ENCODE peak calls at places on chromosomes 6 and 20, in ten cellular contexts. One of them, this sample, is unnamed.

GRCh38 chr6:133817460-133818047 is 71.4 kb upstream of the TCF21 start:
- DNase-seq in CD8-positive, alpha-beta T cell: no peak
- DNase-seq in activated T-cell treated with anti-CD3 and anti-CD28 coated beads, Interleukin-2, amount 50 U/mL, for 72 hours: peak
- DNase-seq in memory B cell: peak
- DNase-seq in lung: no peak
- DNase-seq in GM03348: no peak
- DNase-seq in mesendoderm: peak
- DNase-seq in psoas muscle: no peak
- DNase-seq in breast epithelium: no peak
- DNase-seq in stimulated activated naive CD8-positive, alpha-beta T cell treated with anti-CD3 and anti-CD28 coated beads, Interleukin-15, Interleukin-2, amounts not matched to agents 100 U/mL and 50 U/mL, for 24 hours: peak
- DNase-seq in this sample: no peak

GRCh38 chr6:1022719-1023118 is 289.2 kb upstream of the FOXQ1 start:
- DNase-seq in CD8-positive, alpha-beta T cell: no peak
- DNase-seq in activated T-cell treated with anti-CD3 and anti-CD28 coated beads, Interleukin-2, amount 50 U/mL, for 72 hours: no peak
- DNase-seq in memory B cell: no peak
- DNase-seq in lung: no peak
- DNase-seq in GM03348: no peak
- DNase-seq in mesendoderm: no peak
- DNase-seq in psoas muscle: no peak
- DNase-seq in breast epithelium: no peak
- DNase-seq in stimulated activated naive CD8-positive, alpha-beta T cell treated with anti-CD3 and anti-CD28 coated beads, Interleukin-15, Interleukin-2, amounts not matched to agents 100 U/mL and 50 U/mL, for 24 hours: no peak
- DNase-seq in this sample: no peak

GRCh38 chr6:18585032-18585573 is 198.0 kb downstream of the RNF144B start:
- DNase-seq in CD8-positive, alpha-beta T cell: no peak
- DNase-seq in activated T-cell treated with anti-CD3 and anti-CD28 coated beads, Interleukin-2, amount 50 U/mL, for 72 hours: no peak
- DNase-seq in memory B cell: no peak
- DNase-seq in lung: peak
- DNase-seq in GM03348: peak
- DNase-seq in mesendoderm: peak
- DNase-seq in psoas muscle: peak
- DNase-seq in breast epithelium: no peak
- DNase-seq in stimulated activated naive CD8-positive, alpha-beta T cell treated with anti-CD3 and anti-CD28 coated beads, Interleukin-15, Interleukin-2, amounts not matched to agents 100 U/mL and 50 U/mL, for 24 hours: no peak
- DNase-seq in this sample: peak

GRCh38 chr6:111805511-111806181 is 67.6 kb downstream of the FYN start:
- DNase-seq in CD8-positive, alpha-beta T cell: no peak
- DNase-seq in activated T-cell treated with anti-CD3 and anti-CD28 coated beads, Interleukin-2, amount 50 U/mL, for 72 hours: peak
- DNase-seq in memory B cell: no peak
- DNase-seq in lung: no peak
- DNase-seq in GM03348: peak
- DNase-seq in mesendoderm: no peak
- DNase-seq in psoas muscle: no peak
- DNase-seq in breast epithelium: no peak
- DNase-seq in stimulated activated naive CD8-positive, alpha-beta T cell treated with anti-CD3 and anti-CD28 coated beads, Interleukin-15, Interleukin-2, amounts not matched to agents 100 U/mL and 50 U/mL, for 24 hours: peak
- DNase-seq in this sample: peak

GRCh38 chr6:32906539-32906938 is 34.3 kb downstream of the HLA-DMB start:
- DNase-seq in CD8-positive, alpha-beta T cell: no peak
- DNase-seq in activated T-cell treated with anti-CD3 and anti-CD28 coated beads, Interleukin-2, amount 50 U/mL, for 72 hours: no peak
- DNase-seq in memory B cell: no peak
- DNase-seq in lung: no peak
- DNase-seq in GM03348: peak
- DNase-seq in mesendoderm: no peak
- DNase-seq in psoas muscle: no peak
- DNase-seq in breast epithelium: no peak
- DNase-seq in stimulated activated naive CD8-positive, alpha-beta T cell treated with anti-CD3 and anti-CD28 coated beads, Interleukin-15, Interleukin-2, amounts not matched to agents 100 U/mL and 50 U/mL, for 24 hours: no peak
- DNase-seq in this sample: peak

GRCh38 chr20:2382833-2383232 is 2.1 kb downstream of the TGM6 start:
- DNase-seq in CD8-positive, alpha-beta T cell: no peak
- DNase-seq in activated T-cell treated with anti-CD3 and anti-CD28 coated beads, Interleukin-2, amount 50 U/mL, for 72 hours: no peak
- DNase-seq in memory B cell: no peak
- DNase-seq in lung: no peak
- DNase-seq in GM03348: no peak
- DNase-seq in mesendoderm: no peak
- DNase-seq in psoas muscle: no peak
- DNase-seq in breast epithelium: no peak
- DNase-seq in stimulated activated naive CD8-positive, alpha-beta T cell treated with anti-CD3 and anti-CD28 coated beads, Interleukin-15, Interleukin-2, amounts not matched to agents 100 U/mL and 50 U/mL, for 24 hours: no peak
- DNase-seq in this sample: no peak

GRCh38 chr20:56417911-56418310 is 5.9 kb downstream of the CASS4 start:
- DNase-seq in CD8-positive, alpha-beta T cell: no peak
- DNase-seq in activated T-cell treated with anti-CD3 and anti-CD28 coated beads, Interleukin-2, amount 50 U/mL, for 72 hours: no peak
- DNase-seq in memory B cell: no peak
- DNase-seq in lung: no peak
- DNase-seq in GM03348: no peak
- DNase-seq in mesendoderm: no peak
- DNase-seq in psoas muscle: no peak
- DNase-seq in breast epithelium: no peak
- DNase-seq in stimulated activated naive CD8-positive, alpha-beta T cell treated with anti-CD3 and anti-CD28 coated beads, Interleukin-15, Interleukin-2, amounts not matched to agents 100 U/mL and 50 U/mL, for 24 hours: no peak
- DNase-seq in this sample: no peak

GRCh38 chr6:144749263-144749662 is 464.1 kb downstream of the UTRN start:
- DNase-seq in CD8-positive, alpha-beta T cell: no peak
- DNase-seq in activated T-cell treated with anti-CD3 and anti-CD28 coated beads, Interleukin-2, amount 50 U/mL, for 72 hours: no peak
- DNase-seq in memory B cell: no peak
- DNase-seq in lung: no peak
- DNase-seq in GM03348: no peak
- DNase-seq in mesendoderm: no peak
- DNase-seq in psoas muscle: no peak
- DNase-seq in breast epithelium: no peak
- DNase-seq in stimulated activated naive CD8-positive, alpha-beta T cell treated with anti-CD3 and anti-CD28 coated beads, Interleukin-15, Interleukin-2, amounts not matched to agents 100 U/mL and 50 U/mL, for 24 hours: no peak
- DNase-seq in this sample: no peak

GRCh38 chr6:67634199-67634598 is 1000.9 kb upstream of the ADGRB3 start:
- DNase-seq in CD8-positive, alpha-beta T cell: no peak
- DNase-seq in activated T-cell treated with anti-CD3 and anti-CD28 coated beads, Interleukin-2, amount 50 U/mL, for 72 hours: no peak
- DNase-seq in memory B cell: no peak
- DNase-seq in lung: no peak
- DNase-seq in GM03348: no peak
- DNase-seq in mesendoderm: no peak
- DNase-seq in psoas muscle: no peak
- DNase-seq in breast epithelium: no peak
- DNase-seq in stimulated activated naive CD8-positive, alpha-beta T cell treated with anti-CD3 and anti-CD28 coated beads, Interleukin-15, Interleukin-2, amounts not matched to agents 100 U/mL and 50 U/mL, for 24 hours: no peak
- DNase-seq in this sample: no peak

GRCh38 chr6:43219119-43219518 is 10.2 kb downstream of the DNPH1 start:
- DNase-seq in CD8-positive, alpha-beta T cell: no peak
- DNase-seq in activated T-cell treated with anti-CD3 and anti-CD28 coated beads, Interleukin-2, amount 50 U/mL, for 72 hours: no peak
- DNase-seq in memory B cell: no peak
- DNase-seq in lung: no peak
- DNase-seq in GM03348: no peak
- DNase-seq in mesendoderm: no peak
- DNase-seq in psoas muscle: no peak
- DNase-seq in breast epithelium: no peak
- DNase-seq in stimulated activated naive CD8-positive, alpha-beta T cell treated with anti-CD3 and anti-CD28 coated beads, Interleukin-15, Interleukin-2, amounts not matched to agents 100 U/mL and 50 U/mL, for 24 hours: no peak
- DNase-seq in this sample: no peak

GRCh38 chr6:147170269-147170668 is 33.9 kb upstream of the STXBP5 start:
- DNase-seq in CD8-positive, alpha-beta T cell: no peak
- DNase-seq in activated T-cell treated with anti-CD3 and anti-CD28 coated beads, Interleukin-2, amount 50 U/mL, for 72 hours: no peak
- DNase-seq in memory B cell: no peak
- DNase-seq in lung: no peak
- DNase-seq in GM03348: peak
- DNase-seq in mesendoderm: no peak
- DNase-seq in psoas muscle: no peak
- DNase-seq in breast epithelium: no peak
- DNase-seq in stimulated activated naive CD8-positive, alpha-beta T cell treated with anti-CD3 and anti-CD28 coated beads, Interleukin-15, Interleukin-2, amounts not matched to agents 100 U/mL and 50 U/mL, for 24 hours: no peak
- DNase-seq in this sample: peak

GRCh38 chr6:95866732-95867131 is 149.0 kb upstream of the FUT9 start:
- DNase-seq in CD8-positive, alpha-beta T cell: no peak
- DNase-seq in activated T-cell treated with anti-CD3 and anti-CD28 coated beads, Interleukin-2, amount 50 U/mL, for 72 hours: no peak
- DNase-seq in memory B cell: no peak
- DNase-seq in lung: no peak
- DNase-seq in GM03348: no peak
- DNase-seq in mesendoderm: peak
- DNase-seq in psoas muscle: no peak
- DNase-seq in breast epithelium: no peak
- DNase-seq in stimulated activated naive CD8-positive, alpha-beta T cell treated with anti-CD3 and anti-CD28 coated beads, Interleukin-15, Interleukin-2, amounts not matched to agents 100 U/mL and 50 U/mL, for 24 hours: no peak
- DNase-seq in this sample: no peak

GRCh38 chr20:35135867-35136586 is 11.1 kb downstream of the EDEM2 start:
- DNase-seq in CD8-positive, alpha-beta T cell: no peak
- DNase-seq in activated T-cell treated with anti-CD3 and anti-CD28 coated beads, Interleukin-2, amount 50 U/mL, for 72 hours: no peak
- DNase-seq in memory B cell: no peak
- DNase-seq in lung: peak
- DNase-seq in GM03348: peak
- DNase-seq in mesendoderm: no peak
- DNase-seq in psoas muscle: peak
- DNase-seq in breast epithelium: peak
- DNase-seq in stimulated activated naive CD8-positive, alpha-beta T cell treated with anti-CD3 and anti-CD28 coated beads, Interleukin-15, Interleukin-2, amounts not matched to agents 100 U/mL and 50 U/mL, for 24 hours: no peak
- DNase-seq in this sample: peak

GRCh38 chr6:152416652-152417051 is 220.5 kb downstream of the SYNE1 start:
- DNase-seq in CD8-positive, alpha-beta T cell: no peak
- DNase-seq in activated T-cell treated with anti-CD3 and anti-CD28 coated beads, Interleukin-2, amount 50 U/mL, for 72 hours: no peak
- DNase-seq in memory B cell: no peak
- DNase-seq in lung: no peak
- DNase-seq in GM03348: no peak
- DNase-seq in mesendoderm: no peak
- DNase-seq in psoas muscle: peak
- DNase-seq in breast epithelium: no peak
- DNase-seq in stimulated activated naive CD8-positive, alpha-beta T cell treated with anti-CD3 and anti-CD28 coated beads, Interleukin-15, Interleukin-2, amounts not matched to agents 100 U/mL and 50 U/mL, for 24 hours: no peak
- DNase-seq in this sample: no peak

GRCh38 chr6:88166493-88166900 is 350 bp upstream of the CNR1 start:
- DNase-seq in CD8-positive, alpha-beta T cell: no peak
- DNase-seq in activated T-cell treated with anti-CD3 and anti-CD28 coated beads, Interleukin-2, amount 50 U/mL, for 72 hours: no peak
- DNase-seq in memory B cell: peak
- DNase-seq in lung: no peak
- DNase-seq in GM03348: no peak
- DNase-seq in mesendoderm: peak
- DNase-seq in psoas muscle: peak
- DNase-seq in breast epithelium: no peak
- DNase-seq in stimulated activated naive CD8-positive, alpha-beta T cell treated with anti-CD3 and anti-CD28 coated beads, Interleukin-15, Interleukin-2, amounts not matched to agents 100 U/mL and 50 U/mL, for 24 hours: no peak
- DNase-seq in this sample: no peak

GRCh38 chr6:90523779-90524310 is 63.0 kb downstream of the MAP3K7 start:
- DNase-seq in CD8-positive, alpha-beta T cell: no peak
- DNase-seq in activated T-cell treated with anti-CD3 and anti-CD28 coated beads, Interleukin-2, amount 50 U/mL, for 72 hours: no peak
- DNase-seq in memory B cell: no peak
- DNase-seq in lung: no peak
- DNase-seq in GM03348: no peak
- DNase-seq in mesendoderm: no peak
- DNase-seq in psoas muscle: no peak
- DNase-seq in breast epithelium: no peak
- DNase-seq in stimulated activated naive CD8-positive, alpha-beta T cell treated with anti-CD3 and anti-CD28 coated beads, Interleukin-15, Interleukin-2, amounts not matched to agents 100 U/mL and 50 U/mL, for 24 hours: no peak
- DNase-seq in this sample: no peak

GRCh38 chr6:76852776-76853175 is 610.5 kb downstream of the HTR1B start:
- DNase-seq in CD8-positive, alpha-beta T cell: no peak
- DNase-seq in activated T-cell treated with anti-CD3 and anti-CD28 coated beads, Interleukin-2, amount 50 U/mL, for 72 hours: no peak
- DNase-seq in memory B cell: no peak
- DNase-seq in lung: no peak
- DNase-seq in GM03348: peak
- DNase-seq in mesendoderm: peak
- DNase-seq in psoas muscle: no peak
- DNase-seq in breast epithelium: no peak
- DNase-seq in stimulated activated naive CD8-positive, alpha-beta T cell treated with anti-CD3 and anti-CD28 coated beads, Interleukin-15, Interleukin-2, amounts not matched to agents 100 U/mL and 50 U/mL, for 24 hours: no peak
- DNase-seq in this sample: peak

GRCh38 chr6:84776392-84776791 is 12.0 kb upstream of the TBX18 start:
- DNase-seq in CD8-positive, alpha-beta T cell: no peak
- DNase-seq in activated T-cell treated with anti-CD3 and anti-CD28 coated beads, Interleukin-2, amount 50 U/mL, for 72 hours: no peak
- DNase-seq in memory B cell: no peak
- DNase-seq in lung: no peak
- DNase-seq in GM03348: no peak
- DNase-seq in mesendoderm: no peak
- DNase-seq in psoas muscle: no peak
- DNase-seq in breast epithelium: no peak
- DNase-seq in stimulated activated naive CD8-positive, alpha-beta T cell treated with anti-CD3 and anti-CD28 coated beads, Interleukin-15, Interleukin-2, amounts not matched to agents 100 U/mL and 50 U/mL, for 24 hours: no peak
- DNase-seq in this sample: no peak

GRCh38 chr20:49273696-49274277 is 4.1 kb downstream of the ZNFX1 start:
- DNase-seq in CD8-positive, alpha-beta T cell: no peak
- DNase-seq in activated T-cell treated with anti-CD3 and anti-CD28 coated beads, Interleukin-2, amount 50 U/mL, for 72 hours: no peak
- DNase-seq in memory B cell: no peak
- DNase-seq in lung: no peak
- DNase-seq in GM03348: no peak
- DNase-seq in mesendoderm: no peak
- DNase-seq in psoas muscle: no peak
- DNase-seq in breast epithelium: no peak
- DNase-seq in stimulated activated naive CD8-positive, alpha-beta T cell treated with anti-CD3 and anti-CD28 coated beads, Interleukin-15, Interleukin-2, amounts not matched to agents 100 U/mL and 50 U/mL, for 24 hours: no peak
- DNase-seq in this sample: no peak

GRCh38 chr20:35901678-35902544 is 52.4 kb downstream of the SCAND1 start:
- DNase-seq in CD8-positive, alpha-beta T cell: no peak
- DNase-seq in activated T-cell treated with anti-CD3 and anti-CD28 coated beads, Interleukin-2, amount 50 U/mL, for 72 hours: no peak
- DNase-seq in memory B cell: no peak
- DNase-seq in lung: no peak
- DNase-seq in GM03348: peak
- DNase-seq in mesendoderm: no peak
- DNase-seq in psoas muscle: no peak
- DNase-seq in breast epithelium: no peak
- DNase-seq in stimulated activated naive CD8-positive, alpha-beta T cell treated with anti-CD3 and anti-CD28 coated beads, Interleukin-15, Interleukin-2, amounts not matched to agents 100 U/mL and 50 U/mL, for 24 hours: no peak
- DNase-seq in this sample: peak

GRCh38 chr6:95503568-95503967 is 73.8 kb upstream of the MANEA start:
- DNase-seq in CD8-positive, alpha-beta T cell: no peak
- DNase-seq in activated T-cell treated with anti-CD3 and anti-CD28 coated beads, Interleukin-2, amount 50 U/mL, for 72 hours: no peak
- DNase-seq in memory B cell: no peak
- DNase-seq in lung: no peak
- DNase-seq in GM03348: no peak
- DNase-seq in mesendoderm: no peak
- DNase-seq in psoas muscle: no peak
- DNase-seq in breast epithelium: no peak
- DNase-seq in stimulated activated naive CD8-positive, alpha-beta T cell treated with anti-CD3 and anti-CD28 coated beads, Interleukin-15, Interleukin-2, amounts not matched to agents 100 U/mL and 50 U/mL, for 24 hours: no peak
- DNase-seq in this sample: no peak

GRCh38 chr6:156803353-156803752 is 26.2 kb downstream of the ARID1B start:
- DNase-seq in CD8-positive, alpha-beta T cell: no peak
- DNase-seq in activated T-cell treated with anti-CD3 and anti-CD28 coated beads, Interleukin-2, amount 50 U/mL, for 72 hours: no peak
- DNase-seq in memory B cell: no peak
- DNase-seq in lung: no peak
- DNase-seq in GM03348: no peak
- DNase-seq in mesendoderm: no peak
- DNase-seq in psoas muscle: no peak
- DNase-seq in breast epithelium: no peak
- DNase-seq in stimulated activated naive CD8-positive, alpha-beta T cell treated with anti-CD3 and anti-CD28 coated beads, Interleukin-15, Interleukin-2, amounts not matched to agents 100 U/mL and 50 U/mL, for 24 hours: no peak
- DNase-seq in this sample: no peak

GRCh38 chr20:35327074-35327976 is 35.1 kb upstream of the FAM83C start:
- DNase-seq in CD8-positive, alpha-beta T cell: no peak
- DNase-seq in activated T-cell treated with anti-CD3 and anti-CD28 coated beads, Interleukin-2, amount 50 U/mL, for 72 hours: no peak
- DNase-seq in memory B cell: no peak
- DNase-seq in lung: no peak
- DNase-seq in GM03348: no peak
- DNase-seq in mesendoderm: no peak
- DNase-seq in psoas muscle: no peak
- DNase-seq in breast epithelium: no peak
- DNase-seq in stimulated activated naive CD8-positive, alpha-beta T cell treated with anti-CD3 and anti-CD28 coated beads, Interleukin-15, Interleukin-2, amounts not matched to agents 100 U/mL and 50 U/mL, for 24 hours: no peak
- DNase-seq in this sample: peak

GRCh38 chr6:136958168-136958567 is 36.1 kb downstream of the SLC35D3 start:
- DNase-seq in CD8-positive, alpha-beta T cell: no peak
- DNase-seq in activated T-cell treated with anti-CD3 and anti-CD28 coated beads, Interleukin-2, amount 50 U/mL, for 72 hours: no peak
- DNase-seq in memory B cell: no peak
- DNase-seq in lung: no peak
- DNase-seq in GM03348: no peak
- DNase-seq in mesendoderm: no peak
- DNase-seq in psoas muscle: no peak
- DNase-seq in breast epithelium: no peak
- DNase-seq in stimulated activated naive CD8-positive, alpha-beta T cell treated with anti-CD3 and anti-CD28 coated beads, Interleukin-15, Interleukin-2, amounts not matched to agents 100 U/mL and 50 U/mL, for 24 hours: no peak
- DNase-seq in this sample: no peak